ENCODE peak calls at places on chromosomes 11 and 22, in nine cellular contexts. One of them, this sample, is unnamed.

GRCh38 chr11:44743326-44743725 is 16.6 kb downstream of the TSPAN18 start:
- DNase-seq in transverse colon: no peak
- DNase-seq in breast epithelium: no peak
- DNase-seq in HepG2: no peak
- DNase-seq in upper lobe of left lung: no peak
- DNase-seq in GM12891: no peak
- DNase-seq in esophagus muscularis mucosa: no peak
- DNase-seq in suprapubic skin: no peak
- DNase-seq in HCT116: no peak
- DNase-seq in this sample: no peak

GRCh38 chr11:69133251-69133650 is 22.5 kb upstream of the SMIM38 start:
- DNase-seq in transverse colon: no peak
- DNase-seq in breast epithelium: no peak
- DNase-seq in HepG2: no peak
- DNase-seq in upper lobe of left lung: no peak
- DNase-seq in GM12891: no peak
- DNase-seq in esophagus muscularis mucosa: no peak
- DNase-seq in suprapubic skin: no peak
- DNase-seq in HCT116: no peak
- DNase-seq in this sample: no peak

GRCh38 chr22:31496007-31496734 is at the start of gene SFI1:
- DNase-seq in transverse colon: peak; percentile 95
- DNase-seq in breast epithelium: peak; percentile 78
- DNase-seq in HepG2: peak; percentile 74
- DNase-seq in upper lobe of left lung: peak; percentile 98
- DNase-seq in GM12891: peak; percentile 82
- DNase-seq in esophagus muscularis mucosa: peak; percentile 97
- DNase-seq in suprapubic skin: peak; percentile 92
- DNase-seq in HCT116: peak; percentile 74
- DNase-seq in this sample: peak; percentile 95

GRCh38 chr11:83156996-83157754 is at the start of gene PCF11:
- DNase-seq in transverse colon: no peak
- DNase-seq in breast epithelium: no peak
- DNase-seq in HepG2: no peak
- DNase-seq in upper lobe of left lung: peak; percentile 98
- DNase-seq in GM12891: no peak
- DNase-seq in esophagus muscularis mucosa: no peak
- DNase-seq in suprapubic skin: no peak
- DNase-seq in HCT116: no peak
- DNase-seq in this sample: no peak

GRCh38 chr11:74142624-74143023 is 28.2 kb downstream of the C2CD3 start:
- DNase-seq in transverse colon: no peak
- DNase-seq in breast epithelium: no peak
- DNase-seq in HepG2: no peak
- DNase-seq in upper lobe of left lung: no peak
- DNase-seq in GM12891: no peak
- DNase-seq in esophagus muscularis mucosa: no peak
- DNase-seq in suprapubic skin: no peak
- DNase-seq in HCT116: no peak
- DNase-seq in this sample: no peak

GRCh38 chr11:2771758-2772466 is 72.1 kb upstream of the KCNQ1OT1 start:
- DNase-seq in transverse colon: no peak
- DNase-seq in breast epithelium: peak; percentile 12
- DNase-seq in HepG2: no peak
- DNase-seq in upper lobe of left lung: peak; percentile 50
- DNase-seq in GM12891: no peak
- DNase-seq in esophagus muscularis mucosa: peak; percentile 80
- DNase-seq in suprapubic skin: peak; percentile 69
- DNase-seq in HCT116: no peak
- DNase-seq in this sample: peak; percentile 60

GRCh38 chr22:41925783-41926460 is 684 bp downstream of the TNFRSF13C start:
- DNase-seq in transverse colon: peak; percentile 87
- DNase-seq in breast epithelium: no peak
- DNase-seq in HepG2: peak; percentile 45
- DNase-seq in upper lobe of left lung: peak; percentile 94
- DNase-seq in GM12891: no peak
- DNase-seq in esophagus muscularis mucosa: no peak
- DNase-seq in suprapubic skin: no peak
- DNase-seq in HCT116: no peak
- DNase-seq in this sample: no peak

GRCh38 chr22:47201996-47202818 is 439.8 kb downstream of the TBC1D22A start:
- DNase-seq in transverse colon: no peak
- DNase-seq in breast epithelium: peak; percentile 11
- DNase-seq in HepG2: no peak
- DNase-seq in upper lobe of left lung: peak; percentile 75
- DNase-seq in GM12891: no peak
- DNase-seq in esophagus muscularis mucosa: peak; percentile 90
- DNase-seq in suprapubic skin: peak; percentile 76
- DNase-seq in HCT116: no peak
- DNase-seq in this sample: peak; percentile 66

GRCh38 chr22:49686495-49687219 is 141.0 kb downstream of the BRD1 start:
- DNase-seq in transverse colon: no peak
- DNase-seq in breast epithelium: no peak
- DNase-seq in HepG2: no peak
- DNase-seq in upper lobe of left lung: peak; percentile 58
- DNase-seq in GM12891: no peak
- DNase-seq in esophagus muscularis mucosa: no peak
- DNase-seq in suprapubic skin: peak; percentile 70
- DNase-seq in HCT116: no peak
- DNase-seq in this sample: peak; percentile 56

GRCh38 chr11:120137611-120138521 is at the start of gene TRIM29:
- DNase-seq in transverse colon: peak; percentile 49
- DNase-seq in breast epithelium: peak; percentile 79
- DNase-seq in HepG2: no peak
- DNase-seq in upper lobe of left lung: no peak
- DNase-seq in GM12891: peak; percentile 8
- DNase-seq in esophagus muscularis mucosa: peak; percentile 81
- DNase-seq in suprapubic skin: peak; percentile 85
- DNase-seq in HCT116: no peak
- DNase-seq in this sample: peak; percentile 48

GRCh38 chr11:70645537-70645936 is 247.2 kb downstream of the CTTN start:
- DNase-seq in transverse colon: no peak
- DNase-seq in breast epithelium: no peak
- DNase-seq in HepG2: no peak
- DNase-seq in upper lobe of left lung: no peak
- DNase-seq in GM12891: no peak
- DNase-seq in esophagus muscularis mucosa: no peak
- DNase-seq in suprapubic skin: no peak
- DNase-seq in HCT116: no peak
- DNase-seq in this sample: no peak

GRCh38 chr11:17526931-17527660 is 17.1 kb downstream of the USH1C start:
- DNase-seq in transverse colon: no peak
- DNase-seq in breast epithelium: no peak
- DNase-seq in HepG2: no peak
- DNase-seq in upper lobe of left lung: no peak
- DNase-seq in GM12891: no peak
- DNase-seq in esophagus muscularis mucosa: no peak
- DNase-seq in suprapubic skin: no peak
- DNase-seq in HCT116: no peak
- DNase-seq in this sample: no peak

DNA sequence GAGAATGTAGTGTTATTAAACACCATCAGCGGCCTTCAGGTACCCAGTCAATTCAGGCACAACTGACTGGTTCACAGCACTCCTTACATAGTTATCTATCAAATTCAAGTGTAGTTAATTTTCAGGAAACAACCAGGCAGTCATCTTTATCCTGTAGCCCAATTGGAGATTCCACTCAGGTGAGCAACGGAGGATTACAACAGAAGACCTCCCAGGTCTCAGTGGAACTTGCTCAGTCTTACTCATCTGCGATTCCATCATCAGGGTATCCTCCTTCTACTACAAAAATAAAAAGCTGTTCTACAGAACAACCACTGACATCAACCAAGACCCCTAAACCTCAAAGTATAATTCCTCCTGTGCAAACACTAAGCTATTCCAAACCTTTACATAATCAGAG is 39.6 kb downstream of the QSER1 start:
- DNase-seq in transverse colon: no peak
- DNase-seq in breast epithelium: no peak
- DNase-seq in HepG2: no peak
- DNase-seq in upper lobe of left lung: no peak
- DNase-seq in GM12891: no peak
- DNase-seq in esophagus muscularis mucosa: no peak
- DNase-seq in suprapubic skin: no peak
- DNase-seq in HCT116: no peak
- DNase-seq in this sample: no peak
- TF ChIP-seq POLR2AphosphoS5 in transverse colon: no peak
- TF ChIP-seq POLR2AphosphoS5 in breast epithelium: no peak
- TF ChIP-seq POLR2AphosphoS5 in HepG2: no peak
- TF ChIP-seq POLR2AphosphoS5 in upper lobe of left lung: no peak
- TF ChIP-seq POLR2AphosphoS5 in GM12891: no peak
- TF ChIP-seq POLR2AphosphoS5 in esophagus muscularis mucosa: no peak
- TF ChIP-seq POLR2AphosphoS5 in suprapubic skin: no peak
- TF ChIP-seq POLR2AphosphoS5 in HCT116: no peak
- TF ChIP-seq POLR2AphosphoS5 in this sample: no peak

DNA sequence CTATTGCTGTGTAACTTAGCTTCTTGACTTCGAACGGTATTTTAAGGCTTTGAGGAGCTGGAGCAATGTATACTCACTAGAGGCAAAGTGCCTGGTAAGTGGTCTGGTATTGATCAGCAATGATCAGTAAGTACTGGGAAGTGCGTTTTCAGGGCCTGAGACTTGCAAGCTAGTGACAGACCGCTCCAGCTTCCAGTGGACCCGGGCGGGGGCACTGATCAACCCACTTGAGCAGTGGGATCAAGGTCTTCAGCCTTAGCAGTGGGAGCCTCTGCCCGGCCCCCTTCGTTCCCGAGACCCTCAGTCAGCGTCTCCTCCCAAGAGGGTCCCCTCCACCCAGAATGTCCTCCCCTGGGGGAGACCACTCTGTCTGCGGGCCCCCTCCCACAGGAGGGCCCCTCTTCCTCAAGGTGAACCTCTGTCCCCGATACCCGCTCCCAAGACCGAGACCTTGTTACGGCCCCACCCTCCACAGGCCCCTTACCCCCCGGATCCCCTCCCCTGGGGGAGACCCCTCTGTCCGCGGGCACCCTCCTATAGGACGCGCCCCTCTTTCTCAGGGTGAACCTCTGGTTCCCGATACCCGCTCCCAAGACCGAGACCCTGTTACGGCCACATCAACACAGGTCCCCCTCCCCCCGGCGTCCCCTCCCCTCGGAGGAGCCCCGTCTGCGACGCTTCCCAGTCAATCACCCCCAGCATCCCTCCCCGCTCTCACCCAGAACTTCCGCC is 417 bp upstream of the ATXN10 start:
- DNase-seq in transverse colon: peak; percentile 16
- DNase-seq in breast epithelium: no peak
- DNase-seq in HepG2: no peak
- DNase-seq in upper lobe of left lung: peak; percentile 19
- DNase-seq in GM12891: no peak
- DNase-seq in esophagus muscularis mucosa: no peak
- DNase-seq in suprapubic skin: no peak
- DNase-seq in HCT116: no peak
- DNase-seq in this sample: peak; percentile 73
- TF ChIP-seq POLR2A in transverse colon: no peak
- TF ChIP-seq POLR2A in breast epithelium: no peak
- TF ChIP-seq POLR2A in HepG2: no peak
- TF ChIP-seq POLR2A in upper lobe of left lung: no peak
- TF ChIP-seq POLR2A in GM12891: no peak
- TF ChIP-seq POLR2A in esophagus muscularis mucosa: no peak
- TF ChIP-seq POLR2A in suprapubic skin: no peak
- TF ChIP-seq POLR2A in HCT116: no peak
- TF ChIP-seq POLR2A in this sample: no peak

DNA sequence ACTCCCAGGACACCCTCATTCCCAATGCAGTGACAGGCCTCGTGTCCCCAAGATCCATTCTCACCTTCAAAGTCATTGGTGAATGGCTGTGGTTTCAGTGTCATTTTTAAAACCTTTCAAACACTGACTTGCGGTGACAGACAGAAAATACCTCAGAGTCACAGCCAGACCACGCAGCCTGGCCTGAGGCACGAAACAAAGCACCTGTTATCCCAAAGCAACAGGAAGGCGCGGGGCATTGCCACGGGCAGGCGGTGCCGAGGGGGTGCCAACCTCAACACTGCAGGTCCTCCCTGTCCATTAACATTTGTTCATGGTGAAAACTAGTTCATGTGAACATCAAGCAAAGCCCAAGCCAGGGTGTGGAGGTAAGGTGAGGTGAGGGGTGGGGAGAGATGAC is 38.2 kb downstream of the RPUSD4 start:
- DNase-seq in transverse colon: no peak
- DNase-seq in breast epithelium: no peak
- DNase-seq in HepG2: no peak
- DNase-seq in upper lobe of left lung: peak; percentile 66
- DNase-seq in GM12891: no peak
- DNase-seq in esophagus muscularis mucosa: no peak
- DNase-seq in suprapubic skin: no peak
- DNase-seq in HCT116: no peak
- DNase-seq in this sample: no peak
- TF ChIP-seq POLR2AphosphoS5 in transverse colon: no peak
- TF ChIP-seq POLR2AphosphoS5 in breast epithelium: no peak
- TF ChIP-seq POLR2AphosphoS5 in HepG2: no peak
- TF ChIP-seq POLR2AphosphoS5 in upper lobe of left lung: no peak
- TF ChIP-seq POLR2AphosphoS5 in GM12891: no peak
- TF ChIP-seq POLR2AphosphoS5 in esophagus muscularis mucosa: no peak
- TF ChIP-seq POLR2AphosphoS5 in suprapubic skin: no peak
- TF ChIP-seq POLR2AphosphoS5 in HCT116: no peak
- TF ChIP-seq POLR2AphosphoS5 in this sample: no peak

DNA sequence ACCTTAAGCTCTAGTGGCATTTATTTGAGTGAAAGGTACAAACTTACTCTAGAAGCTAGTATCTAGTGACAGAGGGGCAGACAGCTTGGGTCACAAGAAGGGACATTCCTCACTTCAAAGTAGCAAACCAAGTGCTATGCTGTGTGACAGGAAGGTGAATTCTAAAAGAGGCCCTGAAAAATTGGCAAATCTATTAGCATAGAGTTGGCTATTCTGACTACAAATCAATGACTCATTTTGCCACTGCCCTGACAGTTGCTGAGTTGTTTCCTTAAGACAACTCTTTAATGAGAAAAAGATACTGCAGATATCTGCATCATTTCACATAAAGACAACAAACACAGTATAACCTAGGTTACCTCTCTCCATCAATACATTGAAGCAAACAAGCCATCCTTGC is 524.0 kb upstream of the LRRC4C start:
- DNase-seq in transverse colon: no peak
- DNase-seq in breast epithelium: no peak
- DNase-seq in HepG2: no peak
- DNase-seq in upper lobe of left lung: no peak
- DNase-seq in GM12891: no peak
- DNase-seq in esophagus muscularis mucosa: no peak
- DNase-seq in suprapubic skin: no peak
- DNase-seq in HCT116: no peak
- DNase-seq in this sample: no peak
- TF ChIP-seq POLR2A in transverse colon: no peak
- TF ChIP-seq POLR2A in breast epithelium: no peak
- TF ChIP-seq POLR2A in HepG2: no peak
- TF ChIP-seq POLR2A in upper lobe of left lung: no peak
- TF ChIP-seq POLR2A in GM12891: no peak
- TF ChIP-seq POLR2A in esophagus muscularis mucosa: no peak
- TF ChIP-seq POLR2A in suprapubic skin: no peak
- TF ChIP-seq POLR2A in HCT116: no peak
- TF ChIP-seq POLR2A in this sample: no peak

GRCh38 chr11:126034026-126034822 is 28.4 kb downstream of the CDON start:
- DNase-seq in transverse colon: no peak
- DNase-seq in breast epithelium: no peak
- DNase-seq in HepG2: no peak
- DNase-seq in upper lobe of left lung: no peak
- DNase-seq in GM12891: no peak
- DNase-seq in esophagus muscularis mucosa: no peak
- DNase-seq in suprapubic skin: no peak
- DNase-seq in HCT116: no peak
- DNase-seq in this sample: no peak
- TF ChIP-seq POLR2AphosphoS5 in transverse colon: no peak
- TF ChIP-seq POLR2AphosphoS5 in breast epithelium: no peak
- TF ChIP-seq POLR2AphosphoS5 in HepG2: no peak
- TF ChIP-seq POLR2AphosphoS5 in upper lobe of left lung: no peak
- TF ChIP-seq POLR2AphosphoS5 in GM12891: no peak
- TF ChIP-seq POLR2AphosphoS5 in esophagus muscularis mucosa: no peak
- TF ChIP-seq POLR2AphosphoS5 in suprapubic skin: no peak
- TF ChIP-seq POLR2AphosphoS5 in HCT116: no peak
- TF ChIP-seq POLR2AphosphoS5 in this sample: no peak

GRCh38 chr11:75408852-75409219 is 9.5 kb downstream of the RPS3 start:
- DNase-seq in transverse colon: no peak
- DNase-seq in breast epithelium: no peak
- DNase-seq in HepG2: no peak
- DNase-seq in upper lobe of left lung: no peak
- DNase-seq in GM12891: no peak
- DNase-seq in esophagus muscularis mucosa: no peak
- DNase-seq in suprapubic skin: no peak
- DNase-seq in HCT116: no peak
- DNase-seq in this sample: no peak
- TF ChIP-seq POLR2A in transverse colon: no peak
- TF ChIP-seq POLR2A in breast epithelium: no peak
- TF ChIP-seq POLR2A in HepG2: no peak
- TF ChIP-seq POLR2A in upper lobe of left lung: no peak
- TF ChIP-seq POLR2A in GM12891: no peak
- TF ChIP-seq POLR2A in esophagus muscularis mucosa: no peak
- TF ChIP-seq POLR2A in suprapubic skin: no peak
- TF ChIP-seq POLR2A in HCT116: no peak
- TF ChIP-seq POLR2A in this sample: no peak